ENCODE peak calls at places on chromosomes 12 and 14, in four cellular contexts. N, X, J and R are unnamed samples.

GRCh38 chr12:127903146-127903545 is 363.8 kb upstream of the TMEM132C start:
- DNase-seq in N (no peak), X (no peak), J (no peak), R (no peak)

GRCh38 chr14:90140956-90141316 is 79.1 kb downstream of the KCNK13 start:
- DNase-seq in N (no peak), X (no peak), J (no peak), R (no peak)

GRCh38 chr12:94670885-94671284 is 20.5 kb upstream of the TMCC3 start:
- DNase-seq in N (no peak), X (no peak), J (no peak), R (no peak)

GRCh38 chr14:59283380-59283779 is 94.9 kb downstream of the DAAM1 start:
- DNase-seq in N (no peak), X (no peak), J (no peak), R (no peak)

GRCh38 chr14:23160924-23161522 is 22.4 kb downstream of the SLC7A8 start:
- DNase-seq in N (no peak), X (peak), J (no peak), R (no peak)

GRCh38 chr12:53798575-53798974 is 46.8 kb upstream of the CISTR start:
- DNase-seq in N (no peak), X (no peak), J (no peak), R (no peak)

GRCh38 chr14:80543211-80543610 is 331.9 kb upstream of the DIO2 start:
- DNase-seq in N (no peak), X (no peak), J (no peak), R (no peak)

GRCh38 chr14:66139432-66139831 is 346.7 kb upstream of the CCDC196 start:
- DNase-seq in N (no peak), X (no peak), J (no peak), R (peak)

GRCh38 chr12:93219947-93220346 is 157.8 kb upstream of the NUDT4 start:
- DNase-seq in N (no peak), X (no peak), J (no peak), R (no peak)

GRCh38 chr12:120234643-120235368 is 30.7 kb downstream of the PXN start:
- DNase-seq in N (peak), X (peak), J (no peak), R (peak)

GRCh38 chr14:26549571-26549970 is 48.3 kb downstream of the NOVA1 start:
- DNase-seq in N (no peak), X (no peak), J (no peak), R (no peak)

GRCh38 chr12:34597548-34598351 is 575.5 kb downstream of the ALG10 start:
- DNase-seq in N (no peak), X (peak), J (no peak), R (no peak)

GRCh38 chr14:30210630-30211029 is 283.0 kb upstream of the PRKD1 start:
- DNase-seq in N (no peak), X (no peak), J (no peak), R (no peak)